ENCODE peak calls at places on chromosomes 2 and 18, in six cellular contexts. A is fibroblast of the aortic adventitia; W is PC-9; J is fibroblast of lung; D is stomach; Y is CD8-positive, alpha-beta T cell. R is an unnamed sample.

GRCh38 chr2:64658269-64658668 is 4.6 kb upstream of the SERTAD2 start:
- DNase-seq in D (no peak), Y (no peak), A (no peak), W (no peak), J (no peak), R (no peak)

GRCh38 chr2:100676346-100676745 is 113.6 kb downstream of the PDCL3 start:
- DNase-seq in Y (no peak), J (no peak), D (no peak), A (no peak), W (no peak), R (no peak)

GRCh38 chr2:200944467-200945394 is 18.7 kb downstream of the ORC2 start:
- DNase-seq in A (peak; percentile 86), D (peak; percentile 62), J (peak; percentile 89), W (peak; percentile 92), Y (peak; percentile 22), R (peak; percentile 90)

GRCh38 chr2:71882236-71882946 is 265.3 kb downstream of the CYP26B1 start:
- DNase-seq in Y (no peak), D (no peak), J (no peak), W (no peak), A (no peak), R (no peak)

GRCh38 chr2:203040966-203041521 is 26.4 kb downstream of the NBEAL1 start:
- DNase-seq in D (no peak), W (no peak), A (no peak), Y (no peak), J (no peak), R (no peak)

GRCh38 chr2:192885569-192886160 is 690.9 kb upstream of the TMEFF2 start:
- DNase-seq in J (no peak), W (no peak), D (no peak), A (no peak), Y (no peak), R (no peak)

GRCh38 chr2:19299032-19299431 is 59.4 kb downstream of the OSR1 start:
- DNase-seq in Y (no peak), J (peak; percentile 16), W (no peak), D (no peak), A (no peak), R (no peak)

GRCh38 chr2:41928593-41928992 is 119.2 kb upstream of the PKDCC start:
- DNase-seq in D (no peak), Y (no peak), A (peak; percentile 75), J (peak; percentile 82), W (peak; percentile 96), R (peak; percentile 79)

DNA sequence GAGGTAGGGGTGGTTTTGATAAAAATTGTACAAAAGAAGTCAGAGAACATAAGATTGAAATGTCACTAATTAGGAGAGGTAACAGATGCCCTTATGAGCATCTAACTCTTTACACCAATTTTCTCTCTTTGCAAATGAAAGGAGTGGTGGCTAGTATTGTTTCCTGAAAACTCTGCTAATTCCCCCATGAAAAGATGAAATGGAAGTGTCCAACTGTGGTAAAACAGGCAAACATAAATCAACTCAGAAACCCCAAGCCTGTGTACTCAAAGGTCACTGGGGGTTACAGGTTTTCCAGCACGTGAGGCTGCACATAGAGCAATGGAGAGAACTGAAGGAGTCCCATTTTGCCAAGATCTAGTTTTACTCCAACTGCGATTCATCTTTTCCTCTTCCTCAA is 132.1 kb downstream of the MEIS1 start:
- DNase-seq in Y (no peak), J (no peak), W (no peak), D (no peak), A (no peak), R (no peak)
- TF ChIP-seq CTCF in Y (no peak), J (no peak), W (no peak), D (no peak), A (no peak), R (no peak)

GRCh38 chr2:237293966-237294365 is 120.0 kb downstream of the COL6A3 start:
- DNase-seq in D (no peak), A (no peak), Y (no peak), W (no peak), J (peak; percentile 60), R (no peak)

GRCh38 chr2:237294509-237294908 is 119.5 kb downstream of the COL6A3 start:
- DNase-seq in D (no peak), Y (no peak), J (no peak), W (no peak), A (no peak), R (peak; percentile 26)

GRCh38 chr2:237289134-237289533 is 124.8 kb downstream of the COL6A3 start:
- DNase-seq in J (no peak), W (no peak), A (no peak), D (peak; percentile 61), Y (no peak), R (no peak)

GRCh38 chr2:237290249-237290648 is 123.7 kb downstream of the COL6A3 start:
- DNase-seq in Y (no peak), D (no peak), J (peak; percentile 40), A (peak; percentile 89), W (no peak), R (peak; percentile 95)

DNA sequence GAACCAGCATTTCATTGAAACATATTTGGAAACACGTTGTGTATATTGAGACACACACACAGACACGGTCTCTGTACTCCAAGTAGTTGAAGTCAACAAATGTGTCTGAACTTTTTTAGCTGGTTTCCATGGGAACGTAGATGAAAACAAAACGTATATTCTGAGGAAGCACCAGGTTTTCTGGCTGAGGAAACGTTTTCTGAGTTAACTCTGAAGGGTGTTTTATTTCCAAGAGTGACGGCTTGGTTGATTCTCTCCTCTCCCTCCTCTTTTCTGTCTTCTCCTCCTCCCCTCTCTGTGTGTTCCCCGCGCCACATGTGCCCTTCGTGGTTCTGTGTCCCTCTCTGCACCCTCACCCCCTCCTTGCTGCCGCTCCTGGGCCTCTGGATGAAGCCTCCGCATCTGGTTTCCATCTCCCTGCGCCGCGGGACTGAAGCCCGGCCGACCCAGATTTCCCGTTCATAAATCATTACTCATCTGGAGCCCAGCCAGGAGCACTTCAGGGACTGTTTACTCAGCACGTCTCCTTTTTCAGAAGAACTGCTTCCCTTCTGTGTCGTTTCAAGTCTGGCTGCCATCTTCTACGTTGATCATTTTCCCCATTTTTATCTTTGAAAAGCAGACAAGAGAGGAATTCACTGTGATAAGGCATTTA is 122.7 kb downstream of the COL6A3 start:
- DNase-seq in W (peak; percentile 89), J (peak; percentile 99), D (peak; percentile 88), Y (no peak), A (peak; percentile 100), R (peak; percentile 100)
- H3K4me3 ChIP-seq in W (peak overlapping the region; percentile 51), J (no peak overlapping the region), D (no peak overlapping the region), Y (no peak overlapping the region), A (no peak overlapping the region), R (no peak overlapping the region)

GRCh38 chr18:56068701-56069100 is 480.7 kb upstream of the TCF4 start:
- DNase-seq in Y (no peak), A (no peak), D (no peak), W (no peak), J (no peak), R (no peak)
- TF ChIP-seq CTCF in Y (no peak), A (no peak), D (no peak), W (no peak), J (no peak), R (no peak)

GRCh38 chr2:39464867-39465266 is 27.8 kb upstream of the MAP4K3 start:
- DNase-seq in A (no peak), W (no peak), J (no peak), D (no peak), Y (no peak), R (no peak)

GRCh38 chr2:39470580-39470979 is 33.5 kb upstream of the MAP4K3 start:
- DNase-seq in J (no peak), A (no peak), W (no peak), D (no peak), Y (no peak), R (no peak)

GRCh38 chr2:39466311-39466710 is 29.2 kb upstream of the MAP4K3 start:
- DNase-seq in D (no peak), Y (no peak), A (no peak), J (no peak), W (no peak), R (no peak)

GRCh38 chr2:39468574-39469331 is 31.7 kb upstream of the MAP4K3 start:
- DNase-seq in D (no peak), A (peak; percentile 92), W (no peak), Y (no peak), J (peak; percentile 65), R (peak; percentile 48)

DNA sequence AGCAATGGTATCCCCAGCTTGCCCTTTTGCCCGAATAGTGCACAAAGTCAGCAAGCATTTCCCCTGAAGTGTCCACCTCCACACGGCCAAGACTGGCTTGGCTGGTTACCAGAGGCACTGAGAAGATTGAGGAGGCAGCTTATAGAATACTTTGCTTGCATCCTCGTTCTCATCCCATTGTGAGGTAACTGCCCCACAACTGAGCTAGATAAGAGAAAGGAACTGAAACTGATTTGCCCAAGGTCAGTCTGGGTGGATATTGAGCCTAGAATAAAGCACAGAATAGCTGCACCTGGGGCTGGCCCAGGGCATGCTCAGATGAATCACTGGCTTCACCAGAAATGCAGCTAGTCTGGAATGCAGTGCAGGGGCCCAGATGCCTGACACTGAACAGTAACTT is 32.7 kb upstream of the MAP4K3 start:
- DNase-seq in D (peak; percentile 38), A (peak; percentile 64), W (peak; percentile 76), Y (no peak), J (peak; percentile 85), R (peak; percentile 78)
- H3K4me3 ChIP-seq in D (no peak overlapping the region), A (no peak overlapping the region), W (peak overlapping the region; percentile 22), Y (no peak overlapping the region), J (peak overlapping the region; percentile 1), R (no peak overlapping the region)

DNA sequence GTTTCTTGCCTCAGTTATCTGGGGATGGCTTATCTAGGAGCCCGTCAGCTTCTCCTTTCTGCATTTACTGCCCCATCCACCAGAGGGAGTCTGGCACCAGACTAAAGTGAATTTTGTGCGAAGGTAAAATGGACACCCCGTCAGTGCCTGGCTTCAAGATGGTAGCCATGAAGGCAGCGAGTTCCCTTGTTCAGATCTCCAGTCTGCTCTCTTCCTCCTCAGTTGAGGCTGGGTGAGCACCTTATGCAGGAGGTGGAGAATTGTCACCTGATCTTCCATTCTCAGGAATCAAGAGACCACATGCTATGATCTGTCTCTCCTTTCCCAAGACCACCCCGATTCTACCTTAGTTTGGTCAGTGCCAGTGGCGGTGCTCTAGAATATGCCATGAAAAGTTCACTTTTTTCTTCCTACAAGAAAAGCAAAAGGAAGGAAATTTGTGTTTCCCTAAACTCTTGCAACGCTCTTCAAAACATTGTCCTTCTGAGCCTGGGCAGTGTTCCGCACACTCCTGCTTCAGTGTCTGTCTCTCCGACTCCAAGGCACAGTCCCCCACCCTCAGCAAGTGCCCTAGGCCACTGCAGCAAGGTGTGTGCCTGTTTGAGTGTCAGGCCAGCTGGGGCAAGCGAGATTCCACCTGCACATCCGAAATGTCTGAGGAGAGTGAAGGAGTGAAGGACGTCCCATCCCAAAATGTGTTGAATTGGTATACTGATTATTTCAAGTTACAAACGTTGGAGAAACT is 168.6 kb downstream of the SS18 start:
- DNase-seq in Y (no peak), A (peak; percentile 6), J (peak; percentile 0), W (no peak), D (peak; percentile 49), R (peak; percentile 22)
- TF ChIP-seq CTCF in Y (peak; percentile 44), A (peak; percentile 42), J (peak; percentile 54), W (peak; percentile 57), D (no peak), R (peak; percentile 58)

GRCh38 chr2:217868911-217869334 is 133.9 kb downstream of the TNS1 start:
- DNase-seq in Y (no peak), A (peak; percentile 82), J (peak; percentile 73), D (no peak), W (no peak), R (peak; percentile 60)

GRCh38 chr2:217868265-217868892 is 134.4 kb downstream of the TNS1 start:
- DNase-seq in Y (no peak), A (no peak), J (no peak), D (no peak), W (no peak), R (no peak)

GRCh38 chr2:217873371-217873770 is 129.4 kb downstream of the TNS1 start:
- DNase-seq in Y (no peak), J (no peak), W (no peak), A (no peak), D (no peak), R (no peak)

GRCh38 chr2:217872319-217872718 is 130.5 kb downstream of the TNS1 start:
- DNase-seq in J (no peak), D (no peak), W (no peak), Y (no peak), A (no peak), R (no peak)

GRCh38 chr2:217870528-217871011 is 132.2 kb downstream of the TNS1 start:
- DNase-seq in A (no peak), D (no peak), Y (no peak), W (no peak), J (no peak), R (no peak)
- H3K4me3 ChIP-seq in A (no peak overlapping the region), D (no peak overlapping the region), Y (no peak overlapping the region), W (no peak overlapping the region), J (no peak overlapping the region), R (no peak overlapping the region)